ENCODE peak calls at places on chromosomes 3 and 15, in seven cellular contexts. G is kidney, Z is upper lobe of right lung, S is colonic mucosa, Y is astrocyte, Q is tibial artery, L is PC-3. F is an unnamed sample.

GRCh38 chr3:127673191-127674098 is 693 bp downstream of the ABTB1 start:
- DNase-seq in G (peak; percentile 87), Z (peak; percentile 84), S (peak; percentile 64), Y (peak; percentile 43), Q (peak; percentile 47), L (peak; percentile 19), F (peak; percentile 76)

GRCh38 chr15:52427804-52428203 is 100.9 kb downstream of the MYO5A start:
- DNase-seq in G (peak; percentile 61), Z (no peak), S (no peak), Y (peak; percentile 95), Q (peak; percentile 48), L (peak; percentile 6), F (no peak)

GRCh38 chr15:94083467-94083991 is 147.8 kb upstream of the MCTP2 start:
- DNase-seq in G (peak; percentile 74), Z (no peak), S (no peak), Y (peak; percentile 86), Q (peak; percentile 37), L (no peak), F (no peak)

GRCh38 chr3:27521179-27521871 is 37.1 kb upstream of the SLC4A7 start:
- DNase-seq in G (no peak), Z (no peak), S (no peak), Y (peak; percentile 90), Q (peak; percentile 55), L (peak; percentile 90), F (no peak)

GRCh38 chr3:126911162-126912026 is 71.5 kb upstream of the PLXNA1 start:
- DNase-seq in G (peak; percentile 78), Z (no peak), S (peak; percentile 42), Y (peak; percentile 97), Q (peak; percentile 65), L (peak; percentile 95), F (peak; percentile 66)

GRCh38 chr15:93274276-93274675 is 185.3 kb upstream of the RGMA start:
- DNase-seq in G (no peak), Z (no peak), S (no peak), Y (no peak), Q (no peak), L (no peak), F (peak; percentile 40)

GRCh38 chr15:43484455-43484854 is 8.5 kb downstream of the TP53BP1 start:
- DNase-seq in G (no peak), Z (no peak), S (no peak), Y (no peak), Q (no peak), L (no peak), F (no peak)

GRCh38 chr3:74127261-74127660 is 487.2 kb downstream of the CNTN3 start:
- DNase-seq in G (no peak), Z (no peak), S (no peak), Y (no peak), Q (no peak), L (no peak), F (no peak)

GRCh38 chr15:92801412-92801773 is 98.7 kb upstream of the CHD2 start:
- DNase-seq in G (no peak), Z (no peak), S (peak; percentile 63), Y (peak; percentile 98), Q (no peak), L (peak; percentile 79), F (no peak)

GRCh38 chr15:48202068-48202467 is 4.0 kb upstream of the SLC12A1 start:
- DNase-seq in G (no peak), Z (no peak), S (no peak), Y (no peak), Q (no peak), L (no peak), F (no peak)

GRCh38 chr3:100437879-100438622 is 36.7 kb downstream of the LNP1 start:
- DNase-seq in G (no peak), Z (no peak), S (no peak), Y (no peak), Q (no peak), L (peak; percentile 86), F (no peak)

GRCh38 chr3:13002398-13003124 is 70.7 kb downstream of the IQSEC1 start:
- DNase-seq in G (no peak), Z (no peak), S (no peak), Y (peak; percentile 75), Q (no peak), L (no peak), F (peak; percentile 50)

GRCh38 chr15:26352406-26352805 is 420.5 kb downstream of the GABRB3 start:
- DNase-seq in G (no peak), Z (no peak), S (no peak), Y (no peak), Q (no peak), L (no peak), F (no peak)

GRCh38 chr3:9402410-9403228 is 5.2 kb downstream of the SETD5 start:
- DNase-seq in G (peak; percentile 35), Z (no peak), S (peak; percentile 86), Y (no peak), Q (no peak), L (no peak), F (peak; percentile 96)

GRCh38 chr3:103693831-103694230 is 1259.0 kb downstream of the ZPLD1 start:
- DNase-seq in G (no peak), Z (no peak), S (no peak), Y (no peak), Q (no peak), L (no peak), F (no peak)

GRCh38 chr3:152382312-152383135 is 113.8 kb downstream of the MBNL1 start:
- DNase-seq in G (no peak), Z (no peak), S (no peak), Y (no peak), Q (no peak), L (no peak), F (no peak)

GRCh38 chr15:41816788-41817187 is 11.1 kb upstream of the JMJD7 start:
- DNase-seq in G (no peak), Z (no peak), S (no peak), Y (no peak), Q (no peak), L (no peak), F (no peak)

GRCh38 chr3:170132335-170132734 is 49.2 kb downstream of the PHC3 start:
- DNase-seq in G (no peak), Z (no peak), S (no peak), Y (no peak), Q (no peak), L (no peak), F (no peak)

GRCh38 chr3:75781079-75781745 is 4.1 kb downstream of the ZNF717 start:
- DNase-seq in G (no peak), Z (no peak), S (no peak), Y (no peak), Q (no peak), L (no peak), F (no peak)

GRCh38 chr15:96150277-96150676 is 180.2 kb upstream of the NR2F2 start:
- DNase-seq in G (no peak), Z (no peak), S (no peak), Y (no peak), Q (no peak), L (no peak), F (no peak)

GRCh38 chr15:57460208-57460816 is 84.0 kb downstream of the CGNL1 start:
- DNase-seq in G (no peak), Z (no peak), S (no peak), Y (no peak), Q (no peak), L (no peak), F (no peak)

GRCh38 chr15:68081869-68082505 is 27.9 kb downstream of the PIAS1 start:
- DNase-seq in G (no peak), Z (no peak), S (no peak), Y (no peak), Q (no peak), L (no peak), F (no peak)

GRCh38 chr3:121562148-121562547 is 5.6 kb upstream of the ARGFX start:
- DNase-seq in G (no peak), Z (no peak), S (no peak), Y (no peak), Q (no peak), L (no peak), F (no peak)
- H3K27ac ChIP-seq in G (no peak overlapping the region), Z (no peak overlapping the region), S (no peak overlapping the region), Y (no peak overlapping the region), Q (no peak overlapping the region), L (no peak overlapping the region), F (no peak overlapping the region)

GRCh38 chr15:77021088-77021481 is 26.2 kb downstream of the PSTPIP1 start:
- DNase-seq in G (no peak), Z (no peak), S (no peak), Y (no peak), Q (no peak), L (no peak), F (peak; percentile 28)
- H3K4me1 ChIP-seq in G (no peaks in the 10 kb centered on the region), Z (no peaks in the 10 kb centered on the region), S (no peaks in the 10 kb centered on the region), Y (peaks cover 19% of the 10 kb centered on the region), Q (peaks cover 8% of the 10 kb centered on the region), L (peaks cover 6% of the 10 kb centered on the region), F (no peaks in the 10 kb centered on the region)

GRCh38 chr3:37523361-37523760 is 338.3 kb upstream of the CTDSPL start:
- DNase-seq in G (no peak), Z (no peak), S (no peak), Y (no peak), Q (no peak), L (no peak), F (no peak)

GRCh38 chr3:37519236-37519635 is 342.4 kb upstream of the CTDSPL start:
- DNase-seq in G (no peak), Z (no peak), S (no peak), Y (no peak), Q (no peak), L (no peak), F (no peak)

GRCh38 chr3:37519661-37520060 is 342.0 kb upstream of the CTDSPL start:
- DNase-seq in G (no peak), Z (no peak), S (no peak), Y (no peak), Q (peak; percentile 45), L (no peak), F (no peak)

GRCh38 chr3:37521403-37521802 is 340.3 kb upstream of the CTDSPL start:
- DNase-seq in G (no peak), Z (no peak), S (no peak), Y (no peak), Q (no peak), L (no peak), F (no peak)

DNA sequence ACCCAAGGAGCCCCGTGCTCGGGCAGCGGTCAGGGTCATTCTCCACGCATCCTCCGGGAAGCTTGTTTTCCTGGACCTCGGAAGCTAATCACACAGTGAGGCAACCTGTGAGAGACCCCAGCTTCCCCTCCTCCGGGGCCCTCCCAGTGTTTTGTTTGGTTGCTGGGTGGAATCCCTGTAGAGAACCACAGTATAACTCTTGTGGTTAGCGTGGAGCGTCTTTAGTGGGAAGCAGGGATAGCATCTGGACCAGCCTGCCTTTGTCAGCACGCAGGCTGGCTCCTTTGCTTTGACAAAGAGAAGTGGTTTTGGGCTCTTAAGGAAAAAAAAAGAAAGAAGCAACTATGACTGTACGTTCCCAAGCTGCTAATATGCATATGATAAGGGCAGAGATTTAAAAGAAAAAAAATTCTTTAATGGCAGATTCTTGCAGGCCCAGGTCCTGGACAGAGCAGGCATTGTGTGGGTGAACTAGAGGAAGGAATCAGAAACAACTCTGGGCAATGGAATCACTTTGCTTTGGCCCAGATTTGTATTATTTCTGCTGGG is 340.8 kb upstream of the CTDSPL start:
- DNase-seq in G (no peak), Z (no peak), S (no peak), Y (peak; percentile 47), Q (no peak), L (no peak), F (no peak)
- H3K27ac ChIP-seq in G (no peak overlapping the region), Z (no peak overlapping the region), S (no peak overlapping the region), Y (no peak overlapping the region), Q (peak overlapping the region; percentile 3), L (no peak overlapping the region), F (peak overlapping the region; percentile 10)

DNA sequence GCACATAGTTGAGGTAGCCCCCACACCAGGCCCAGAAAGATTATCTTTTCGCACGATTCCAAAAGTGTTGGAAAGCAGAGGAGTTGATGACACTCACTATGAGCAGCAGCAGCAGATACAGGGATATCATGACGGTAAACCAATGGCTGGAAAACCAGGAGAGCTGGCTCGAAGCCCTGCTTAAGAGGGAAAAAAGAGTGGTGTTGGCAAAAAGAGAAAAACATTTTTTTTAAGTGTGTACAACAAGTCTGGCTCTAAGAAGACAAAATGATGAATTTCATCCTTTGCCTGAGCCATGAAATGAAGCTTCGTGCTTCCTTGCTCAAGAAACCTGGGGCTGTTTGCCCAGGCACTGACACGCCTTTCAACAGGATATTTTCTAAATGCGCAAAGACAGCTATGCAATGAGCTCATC is 27.3 kb downstream of the PARP16 start:
- DNase-seq in G (no peak), Z (no peak), S (no peak), Y (no peak), Q (peak; percentile 76), L (no peak), F (no peak)
- H3K4me1 ChIP-seq in G (peaks cover 2% of the 10 kb centered on the region), Z (peaks cover 23% of the 10 kb centered on the region), S (no peaks in the 10 kb centered on the region), Y (no peaks in the 10 kb centered on the region), Q (no peaks in the 10 kb centered on the region), L (no peaks in the 10 kb centered on the region), F (no peaks in the 10 kb centered on the region)